ENCODE peak calls at places on chromosomes 4 and X, in seven cellular contexts. Q, X, V, E, H, Y and R are unnamed samples. For H3K9me3, the result is how much of the 10 kb centered on the place peaks cover.

GRCh38 chrX:130539721-130540321 is 138.0 kb downstream of the RBMX2 start:
- DNase-seq in H (no peak), V (no peak), E (peak), X (no peak), Y (peak), Q (no peak), R (peak)

GRCh38 chr4:1693131-1693896 is 9.2 kb upstream of the FAM53A start:
- DNase-seq in Q (peak), V (peak), Y (peak), X (peak), H (peak), E (peak), R (peak)

GRCh38 chr4:15870079-15870478 is 68.5 kb downstream of the FGFBP1 start:
- DNase-seq in Q (no peak), V (no peak), X (no peak), H (no peak), E (no peak), Y (no peak), R (no peak)

GRCh38 chr4:150583287-150584197 is 1.6 kb downstream of the MAB21L2 start:
- DNase-seq in V (peak), Q (no peak), Y (peak), X (no peak), H (peak), E (no peak), R (no peak)

GRCh38 chr4:43837171-43837570 is 611.4 kb downstream of the KCTD8 start:
- DNase-seq in V (no peak), H (no peak), Q (no peak), Y (no peak), X (no peak), E (peak), R (no peak)

GRCh38 chr4:176879370-176880116 is 86.8 kb upstream of the VEGFC start:
- DNase-seq in Q (no peak), H (no peak), X (no peak), E (no peak), Y (no peak), V (no peak), R (no peak)

GRCh38 chrX:69503228-69503834 is 795 bp upstream of the NALF2 start:
- DNase-seq in Q (no peak), X (no peak), E (no peak), Y (no peak), V (no peak), H (no peak), R (no peak)

GRCh38 chr4:60897415-60897814 is 302.7 kb upstream of the ADGRL3 start:
- DNase-seq in V (no peak), Y (no peak), Q (no peak), E (no peak), H (no peak), X (no peak), R (no peak)

GRCh38 chrX:48516987-48517386 is 4.6 kb upstream of the EBP start:
- DNase-seq in E (no peak), H (no peak), Y (no peak), V (no peak), Q (no peak), X (no peak), R (no peak)

GRCh38 chr4:42673084-42673429 is 16.2 kb upstream of the ATP8A1 start:
- DNase-seq in H (no peak), E (peak), V (no peak), Y (no peak), X (no peak), Q (no peak), R (no peak)

GRCh38 chr4:80216100-80216761 is 18.9 kb downstream of the PRDM8 start:
- DNase-seq in Y (no peak), E (no peak), H (no peak), V (no peak), Q (no peak), X (no peak), R (no peak)

GRCh38 chr4:32374201-32374600 is 1654.0 kb downstream of the PCDH7 start:
- DNase-seq in Y (no peak), X (no peak), H (no peak), V (no peak), Q (no peak), E (no peak), R (no peak)

GRCh38 chr4:236028-236427 is 69.2 kb downstream of the ZNF732 start:
- DNase-seq in V (no peak), E (peak), Q (no peak), Y (no peak), X (no peak), H (no peak), R (no peak)

GRCh38 chr4:234178-234577 is 71.1 kb downstream of the ZNF732 start:
- DNase-seq in Y (no peak), E (no peak), V (no peak), Q (no peak), H (no peak), X (no peak), R (no peak)
- H3K9me3 ChIP-seq in Y (under half), E (under half), V (under half), Q (under half), H (under half), X (under half), R (under half)

DNA sequence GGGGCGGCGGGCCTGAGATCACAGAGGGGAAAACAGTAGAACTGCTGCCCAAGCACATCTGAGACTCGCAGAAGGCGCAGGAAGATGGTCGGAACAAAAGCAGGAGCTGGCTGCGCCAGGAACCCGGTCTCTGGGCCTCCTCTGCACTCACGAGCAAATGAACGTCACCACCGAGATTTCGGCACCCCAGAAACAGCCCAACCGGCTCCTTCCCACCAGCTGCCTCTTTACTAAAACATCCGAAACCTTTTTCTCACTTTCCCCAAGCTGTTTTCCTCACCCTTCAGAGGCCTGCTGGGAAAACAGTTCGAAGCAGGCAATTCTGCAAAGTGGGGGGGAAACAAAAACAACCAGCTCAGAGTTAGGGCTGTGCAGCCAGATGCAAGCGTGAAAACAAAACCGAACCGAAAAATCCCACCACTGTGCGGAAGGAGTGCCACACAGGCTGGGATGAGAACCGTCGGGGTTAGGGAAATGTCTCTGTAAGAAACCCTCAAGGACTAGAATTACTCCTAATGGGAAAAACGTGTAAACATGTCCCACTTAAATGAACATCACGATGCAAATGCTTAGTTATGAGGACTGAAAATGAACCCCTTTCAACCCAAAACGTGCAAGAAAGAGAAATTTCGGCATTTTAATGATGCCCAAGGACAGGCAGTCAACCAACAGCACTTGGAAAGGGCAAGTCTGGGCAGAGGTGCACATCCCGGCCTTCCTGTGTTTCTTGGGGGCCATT is 15.9 kb downstream of the DHRSX start:
- DNase-seq in V (no peak), H (peak), X (no peak), Y (peak), E (no peak), Q (no peak), R (no peak)
- H3K4me3 ChIP-seq in V (peak), H (peak), X (peak), Y (peak), E (no peak), Q (peak), R (peak)

DNA sequence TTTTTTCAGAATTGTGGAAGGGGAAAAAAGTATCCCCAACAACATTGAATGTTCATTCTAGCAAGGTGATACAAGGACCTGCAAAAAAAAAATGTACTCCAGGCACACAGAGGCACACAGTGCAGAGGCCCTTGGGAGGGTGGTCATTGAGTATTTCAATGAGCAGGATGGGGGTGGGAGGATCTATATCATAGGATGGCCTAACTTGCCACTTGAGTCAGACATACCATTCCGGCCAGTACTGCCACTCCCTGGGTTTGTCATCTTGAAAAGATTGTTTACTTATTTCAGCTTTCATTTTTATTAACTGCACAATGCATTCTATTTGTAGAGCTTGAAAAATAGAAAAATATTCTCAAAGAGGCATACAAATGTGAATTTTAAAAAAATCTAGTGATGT is 18.7 kb downstream of the ZNF595 start:
- DNase-seq in Y (no peak), H (no peak), V (no peak), E (peak), X (no peak), Q (no peak), R (no peak)
- H3K9me3 ChIP-seq in Y (under half), H (under half), V (under half), E (half or more), X (half or more), Q (under half), R (half or more)

DNA sequence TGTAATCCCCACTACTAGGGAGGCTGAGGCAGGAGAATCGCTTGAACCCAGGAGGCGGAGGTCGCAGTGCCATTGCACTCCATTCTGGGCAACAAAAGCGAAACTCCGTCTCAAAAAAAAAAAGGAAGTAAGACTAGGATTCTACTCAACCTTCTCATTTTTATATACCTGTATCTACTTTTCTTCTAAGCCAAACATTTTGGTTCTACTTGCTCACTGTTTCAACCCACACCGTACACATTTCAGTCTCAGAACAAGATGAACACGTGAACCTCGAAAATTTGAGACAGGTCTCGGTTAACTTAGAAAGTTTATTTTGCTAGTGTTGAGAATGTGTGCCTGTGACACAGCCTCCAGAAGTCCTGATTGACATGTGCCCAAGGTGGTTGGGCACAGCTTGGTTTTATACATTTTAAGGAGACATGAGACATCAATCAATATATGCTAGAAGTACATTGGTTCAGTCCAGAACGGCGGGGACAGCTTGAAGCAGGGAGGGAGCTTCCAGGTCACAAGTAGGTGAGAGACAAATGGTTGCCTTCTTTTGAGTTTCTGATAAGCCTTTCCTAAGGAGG is 3.7 kb downstream of the ADD1 start:
- DNase-seq in E (no peak), Q (no peak), Y (no peak), V (no peak), H (no peak), X (no peak), R (no peak)
- H3K4me3 ChIP-seq in E (no peak), Q (no peak), Y (no peak), V (no peak), H (no peak), X (no peak), R (no peak)

GRCh38 chrX:145953628-145954027 is 136.0 kb downstream of the SLITRK2 start:
- DNase-seq in Y (no peak), X (no peak), V (no peak), H (no peak), E (no peak), Q (no peak), R (no peak)
- H3K9me3 ChIP-seq in Y (under half), X (under half), V (under half), H (under half), E (under half), Q (under half), R (under half)

GRCh38 chrX:369563-370101 is 17.1 kb downstream of the PPP2R3B start:
- DNase-seq in Q (no peak), V (no peak), H (no peak), Y (no peak), E (no peak), X (no peak), R (peak)
- H3K4me3 ChIP-seq in Q (no peak), V (no peak), H (no peak), Y (no peak), E (no peak), X (no peak), R (peak)

DNA sequence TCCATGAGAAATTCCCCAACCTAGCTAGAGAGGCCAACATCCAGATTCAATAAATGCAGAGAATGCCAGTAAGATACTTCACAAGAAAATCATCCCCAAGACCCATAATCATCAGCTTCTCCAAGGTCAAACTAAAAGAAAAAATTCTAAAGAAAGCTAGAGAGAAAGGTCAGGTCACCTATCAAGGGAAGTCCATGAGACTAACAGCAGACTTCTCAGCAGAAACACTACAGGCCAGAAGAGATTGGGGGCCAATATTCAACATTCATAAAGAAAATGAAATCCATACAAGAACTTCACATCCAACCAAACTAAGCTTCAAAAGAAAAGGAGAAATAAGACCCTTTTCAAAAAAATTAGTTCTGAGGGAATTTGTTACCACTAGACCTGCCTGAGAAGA is 118.8 kb upstream of the ANXA10 start:
- DNase-seq in V (no peak), Y (no peak), E (no peak), X (no peak), Q (no peak), H (no peak), R (no peak)
- H3K9me3 ChIP-seq in V (under half), Y (under half), E (under half), X (under half), Q (under half), H (under half), R (under half)

GRCh38 chrX:107648332-107648731 is 20.0 kb downstream of the PRPS1 start:
- DNase-seq in Y (no peak), V (no peak), X (no peak), E (no peak), H (no peak), Q (no peak), R (no peak)
- H3K4me3 ChIP-seq in Y (no peak), V (no peak), X (no peak), E (no peak), H (no peak), Q (no peak), R (no peak)

DNA sequence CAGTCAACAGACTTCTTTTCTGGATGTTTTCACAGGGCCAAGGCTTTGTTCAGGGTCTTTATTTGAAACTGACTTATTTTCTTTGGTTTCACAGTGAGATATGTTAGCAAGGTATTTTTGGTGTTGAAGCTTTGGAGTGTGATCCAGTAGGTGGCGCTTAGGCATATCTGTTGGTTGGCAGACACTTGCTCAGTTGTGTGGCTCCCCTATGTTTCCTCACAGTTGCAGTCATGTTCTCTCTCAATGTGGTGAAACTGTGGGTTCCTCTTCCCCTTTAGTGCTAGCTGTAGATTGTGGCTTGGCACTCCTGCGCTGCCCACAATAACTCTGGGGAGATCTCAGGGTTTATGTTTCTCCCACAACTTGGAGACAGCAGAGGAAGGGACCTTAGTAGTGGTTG is 460.8 kb downstream of the SLITRK2 start:
- DNase-seq in Q (no peak), X (no peak), H (no peak), Y (no peak), V (no peak), E (no peak), R (no peak)
- H3K9me3 ChIP-seq in Q (under half), X (under half), H (under half), Y (under half), V (under half), E (under half), R (under half)

DNA sequence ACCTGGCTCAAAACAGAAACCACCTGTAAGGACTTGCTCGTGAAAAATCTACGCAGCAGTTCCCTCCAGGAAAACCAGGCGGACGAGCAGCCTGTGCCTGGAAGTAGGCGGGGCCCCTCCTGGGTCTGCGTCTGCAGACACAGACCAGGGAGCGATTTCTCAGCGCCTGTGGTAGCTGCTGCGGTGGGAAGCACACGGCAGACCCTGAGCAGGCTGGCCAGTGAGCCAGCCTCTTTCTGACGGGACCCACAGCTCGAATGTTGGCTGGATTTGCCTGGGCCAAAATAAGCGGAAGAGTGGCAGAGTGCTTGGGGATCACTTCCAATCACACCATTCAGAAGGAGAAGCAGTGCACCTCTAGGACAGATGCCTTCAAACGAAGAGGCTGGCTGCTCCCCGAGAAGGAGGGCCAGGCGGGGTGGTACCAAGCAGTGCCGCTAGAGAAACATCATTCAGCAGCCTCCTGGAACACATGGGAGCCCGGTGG is 86.0 kb downstream of the GATB start:
- DNase-seq in H (peak), X (peak), Q (no peak), Y (peak), E (peak), V (peak), R (no peak)
- H3K4me3 ChIP-seq in H (peak), X (peak), Q (no peak), Y (peak), E (peak), V (peak), R (peak)